ENCODE peak calls at places on chromosomes 7 and 10, in nine cellular contexts. W is CD8-positive, alpha-beta memory T cell; R is vagina; Z is endodermal cell; I is cardiac muscle cell; S is mesenchymal stem cell; K is lower lobe of right lung; A is SJSA1; U is neural progenitor cell. V is an unnamed sample.

GRCh38 chr10:59362991-59363390 is 642 bp upstream of the FAM13C start:
- DNase-seq in W (no peak), R (no peak), Z (peak; percentile 81), I (peak; percentile 64), S (peak; percentile 63), K (peak; percentile 58), A (peak; percentile 19), U (peak; percentile 85), V (peak; percentile 62)

GRCh38 chr7:98619450-98620321 is 2.6 kb downstream of the NPTX2 start:
- DNase-seq in W (no peak), R (no peak), Z (peak; percentile 70), I (peak; percentile 75), S (no peak), K (no peak), A (peak; percentile 82), U (peak; percentile 67), V (no peak)

GRCh38 chr10:27908231-27908630 is 90.6 kb downstream of the ODAD2 start:
- DNase-seq in W (no peak), R (no peak), Z (no peak), I (no peak), S (no peak), K (no peak), A (no peak), U (no peak), V (no peak)

GRCh38 chr10:109998513-109998912 is 9.3 kb upstream of the ADD3 start:
- DNase-seq in W (no peak), R (no peak), Z (no peak), I (no peak), S (no peak), K (no peak), A (no peak), U (no peak), V (no peak)

GRCh38 chr7:151472644-151473380 is 32.9 kb upstream of the CRYGN start:
- DNase-seq in W (no peak), R (no peak), Z (peak; percentile 46), I (peak; percentile 68), S (no peak), K (no peak), A (no peak), U (no peak), V (no peak)

GRCh38 chr7:131506597-131506996 is 49.8 kb downstream of the PODXL start:
- DNase-seq in W (no peak), R (no peak), Z (peak; percentile 74), I (no peak), S (no peak), K (no peak), A (no peak), U (no peak), V (peak; percentile 42)

GRCh38 chr7:43569424-43569823 is 13.5 kb upstream of the STK17A start:
- DNase-seq in W (no peak), R (no peak), Z (no peak), I (peak; percentile 30), S (peak; percentile 79), K (no peak), A (peak; percentile 76), U (no peak), V (no peak)

GRCh38 chr7:151242181-151243044 is 6.1 kb downstream of the SMARCD3 start:
- DNase-seq in W (no peak), R (no peak), Z (no peak), I (no peak), S (no peak), K (no peak), A (no peak), U (no peak), V (peak; percentile 16)

GRCh38 chr10:63711361-63711760 is 190.2 kb downstream of the REEP3 start:
- DNase-seq in W (no peak), R (no peak), Z (peak; percentile 88), I (peak; percentile 93), S (peak; percentile 44), K (no peak), A (no peak), U (peak; percentile 34), V (no peak)

GRCh38 chr10:117320050-117320665 is 55.1 kb downstream of the PDZD8 start:
- DNase-seq in W (no peak), R (no peak), Z (no peak), I (peak; percentile 38), S (peak; percentile 31), K (no peak), A (no peak), U (peak; percentile 53), V (no peak)

GRCh38 chr10:29646960-29647431 is 12.2 kb upstream of the SVIL start:
- DNase-seq in W (no peak), R (no peak), Z (no peak), I (peak; percentile 76), S (peak; percentile 85), K (no peak), A (peak; percentile 22), U (no peak), V (no peak)

GRCh38 chr10:44244745-44245600 is 139.9 kb downstream of the CXCL12 start:
- DNase-seq in W (no peak), R (no peak), Z (no peak), I (no peak), S (no peak), K (no peak), A (no peak), U (no peak), V (no peak)

GRCh38 chr10:70649526-70649925 is 22.8 kb upstream of the ADAMTS14 start:
- DNase-seq in W (no peak), R (no peak), Z (no peak), I (no peak), S (peak; percentile 55), K (no peak), A (no peak), U (no peak), V (no peak)

GRCh38 chr10:31678139-31678536 is 250.5 kb downstream of the ARHGAP12 start:
- DNase-seq in W (no peak), R (no peak), Z (no peak), I (no peak), S (no peak), K (no peak), A (no peak), U (no peak), V (no peak)

GRCh38 chr7:150842716-150843115 is 9.6 kb upstream of the AOC1 start:
- DNase-seq in W (no peak), R (peak; percentile 65), Z (no peak), I (no peak), S (no peak), K (no peak), A (no peak), U (no peak), V (peak; percentile 33)

GRCh38 chr10:26540601-26541000 is 102.5 kb downstream of the APBB1IP start:
- DNase-seq in W (no peak), R (no peak), Z (no peak), I (peak; percentile 19), S (no peak), K (no peak), A (no peak), U (peak; percentile 78), V (no peak)

GRCh38 chr7:137961200-137962177 is 40.4 kb downstream of the CREB3L2 start:
- DNase-seq in W (no peak), R (no peak), Z (no peak), I (no peak), S (no peak), K (no peak), A (no peak), U (no peak), V (no peak)

GRCh38 chr7:106056513-106057203 is 55.5 kb downstream of the SYPL1 start:
- DNase-seq in W (peak; percentile 79), R (no peak), Z (peak; percentile 90), I (peak; percentile 86), S (peak; percentile 78), K (peak; percentile 69), A (peak; percentile 45), U (peak; percentile 72), V (peak; percentile 86)

GRCh38 chr10:73628405-73628804 is 12.9 kb downstream of the MYOZ1 start:
- DNase-seq in W (no peak), R (no peak), Z (no peak), I (no peak), S (no peak), K (no peak), A (no peak), U (no peak), V (no peak)

GRCh38 chr10:126798649-126799048 is 106.6 kb upstream of the DOCK1 start:
- DNase-seq in W (no peak), R (no peak), Z (no peak), I (no peak), S (no peak), K (no peak), A (no peak), U (no peak), V (no peak)

GRCh38 chr7:144256112-144256511 is 8.5 kb downstream of the OR2A7 start:
- DNase-seq in W (no peak), R (peak; percentile 62), Z (peak; percentile 68), I (peak; percentile 68), S (peak; percentile 9), K (no peak), A (no peak), U (peak; percentile 1), V (no peak)

GRCh38 chr7:144255471-144255897 is 9.1 kb downstream of the OR2A7 start:
- DNase-seq in W (no peak), R (peak; percentile 49), Z (peak; percentile 61), I (no peak), S (peak; percentile 0), K (no peak), A (no peak), U (no peak), V (peak; percentile 6)
- H3K4me1 ChIP-seq in W (no peaks in the 10 kb centered on the region), R (no peaks in the 10 kb centered on the region), Z (no peaks in the 10 kb centered on the region), I (no peaks in the 10 kb centered on the region), S (no peaks in the 10 kb centered on the region), K (peaks cover 5% of the 10 kb centered on the region), A (no peaks in the 10 kb centered on the region), U (no peaks in the 10 kb centered on the region), V (no peaks in the 10 kb centered on the region)

GRCh38 chr10:132812544-132812943 is 26.6 kb upstream of the NKX6-2 start:
- DNase-seq in W (no peak), R (no peak), Z (peak; percentile 22), I (no peak), S (no peak), K (no peak), A (no peak), U (no peak), V (peak; percentile 18)
- H3K27me3 ChIP-seq in W (no peaks in the 10 kb centered on the region), R (no peaks in the 10 kb centered on the region), Z (no peaks in the 10 kb centered on the region), I (no peaks in the 10 kb centered on the region), S (peaks cover 3% of the 10 kb centered on the region), K (peaks cover 47% of the 10 kb centered on the region), A (peaks cover 6% of the 10 kb centered on the region), U (no peaks in the 10 kb centered on the region), V (no peaks in the 10 kb centered on the region)

GRCh38 chr10:34656676-34657075 is 158.4 kb downstream of the PARD3 start:
- DNase-seq in W (no peak), R (no peak), Z (peak; percentile 35), I (no peak), S (peak; percentile 55), K (no peak), A (no peak), U (no peak), V (no peak)
- H3K4me1 ChIP-seq in W (no peaks in the 10 kb centered on the region), R (peaks cover 45% of the 10 kb centered on the region), Z (peaks cover 14% of the 10 kb centered on the region), I (peaks cover 22% of the 10 kb centered on the region), S (peaks cover 6% of the 10 kb centered on the region), K (peaks cover 5% of the 10 kb centered on the region), A (no peaks in the 10 kb centered on the region), U (peaks cover 19% of the 10 kb centered on the region), V (no peaks in the 10 kb centered on the region)

GRCh38 chr7:28160551-28160991 is 20.0 kb downstream of the JAZF1 start:
- DNase-seq in W (no peak), R (no peak), Z (no peak), I (no peak), S (peak; percentile 61), K (no peak), A (peak; percentile 57), U (no peak), V (no peak)
- H3K27me3 ChIP-seq in W (no peaks in the 10 kb centered on the region), R (no peaks in the 10 kb centered on the region), Z (no peaks in the 10 kb centered on the region), I (no peaks in the 10 kb centered on the region), S (no peaks in the 10 kb centered on the region), K (no peaks in the 10 kb centered on the region), A (no peaks in the 10 kb centered on the region), U (no peaks in the 10 kb centered on the region), V (no peaks in the 10 kb centered on the region)

GRCh38 chr7:158819571-158820203 is 9.6 kb downstream of the ESYT2 start:
- DNase-seq in W (no peak), R (no peak), Z (no peak), I (peak; percentile 71), S (peak; percentile 48), K (no peak), A (no peak), U (no peak), V (no peak)
- H3K4me1 ChIP-seq in W (peaks cover 95% of the 10 kb centered on the region), R (peaks cover 74% of the 10 kb centered on the region), Z (peaks cover 5% of the 10 kb centered on the region), I (peaks cover 28% of the 10 kb centered on the region), S (peaks cover 28% of the 10 kb centered on the region), K (peaks cover 88% of the 10 kb centered on the region), A (peaks cover 46% of the 10 kb centered on the region), U (peaks cover 36% of the 10 kb centered on the region), V (peaks cover 7% of the 10 kb centered on the region)

V was measured in aorta.